ENCODE peak calls at places on chromosomes 4 and X, in eight cellular contexts. One of them, this sample, is unnamed.

GRCh38 chrX:13791145-13791544 is 25.7 kb downstream of the GPM6B start:
- DNase-seq in sciatic nerve: no peak
- DNase-seq in HEK293T: no peak
- DNase-seq in NAMALWA: no peak
- DNase-seq in ELR: no peak
- DNase-seq in stimulated activated CD8-positive, alpha-beta memory T cell treated with anti-CD3 and anti-CD28 coated beads, Interleukin-2, amount 100 ng/mL, for 1 hour: no peak
- DNase-seq in dermis microvascular lymphatic vessel endothelial cell: no peak
- DNase-seq in OCI-LY7: no peak
- DNase-seq in this sample: no peak

GRCh38 chr4:105859233-105859632 is 36.0 kb upstream of the NPNT start:
- DNase-seq in OCI-LY7: no peak
- DNase-seq in stimulated activated CD8-positive, alpha-beta memory T cell treated with anti-CD3 and anti-CD28 coated beads, Interleukin-2, amount 100 ng/mL, for 1 hour: no peak
- DNase-seq in sciatic nerve: no peak
- DNase-seq in ELR: peak; percentile 68
- DNase-seq in dermis microvascular lymphatic vessel endothelial cell: peak; percentile 7
- DNase-seq in NAMALWA: no peak
- DNase-seq in HEK293T: no peak
- DNase-seq in this sample: peak; percentile 55

GRCh38 chr4:8857682-8858187 is 13.9 kb downstream of the HMX1 start:
- DNase-seq in stimulated activated CD8-positive, alpha-beta memory T cell treated with anti-CD3 and anti-CD28 coated beads, Interleukin-2, amount 100 ng/mL, for 1 hour: no peak
- DNase-seq in OCI-LY7: no peak
- DNase-seq in sciatic nerve: no peak
- DNase-seq in dermis microvascular lymphatic vessel endothelial cell: no peak
- DNase-seq in NAMALWA: no peak
- DNase-seq in HEK293T: no peak
- DNase-seq in ELR: no peak
- DNase-seq in this sample: no peak

GRCh38 chr4:138627096-138627495 is 384.9 kb upstream of the SLC7A11 start:
- DNase-seq in sciatic nerve: no peak
- DNase-seq in stimulated activated CD8-positive, alpha-beta memory T cell treated with anti-CD3 and anti-CD28 coated beads, Interleukin-2, amount 100 ng/mL, for 1 hour: no peak
- DNase-seq in NAMALWA: no peak
- DNase-seq in ELR: peak; percentile 56
- DNase-seq in HEK293T: no peak
- DNase-seq in dermis microvascular lymphatic vessel endothelial cell: no peak
- DNase-seq in OCI-LY7: no peak
- DNase-seq in this sample: no peak

GRCh38 chrX:46642145-46642544 is 68.6 kb downstream of the CHST7 start:
- DNase-seq in dermis microvascular lymphatic vessel endothelial cell: peak; percentile 41
- DNase-seq in HEK293T: peak; percentile 35
- DNase-seq in sciatic nerve: no peak
- DNase-seq in OCI-LY7: peak; percentile 24
- DNase-seq in ELR: peak; percentile 50
- DNase-seq in stimulated activated CD8-positive, alpha-beta memory T cell treated with anti-CD3 and anti-CD28 coated beads, Interleukin-2, amount 100 ng/mL, for 1 hour: no peak
- DNase-seq in NAMALWA: peak; percentile 36
- DNase-seq in this sample: peak; percentile 56

GRCh38 chrX:151402719-151403390 is 5.8 kb downstream of the VMA21 start:
- DNase-seq in NAMALWA: no peak
- DNase-seq in sciatic nerve: no peak
- DNase-seq in stimulated activated CD8-positive, alpha-beta memory T cell treated with anti-CD3 and anti-CD28 coated beads, Interleukin-2, amount 100 ng/mL, for 1 hour: no peak
- DNase-seq in HEK293T: no peak
- DNase-seq in OCI-LY7: no peak
- DNase-seq in ELR: no peak
- DNase-seq in dermis microvascular lymphatic vessel endothelial cell: no peak
- DNase-seq in this sample: peak; percentile 54

GRCh38 chrX:13345037-13345436 is 25.2 kb upstream of the ATXN3L start:
- DNase-seq in HEK293T: no peak
- DNase-seq in NAMALWA: peak; percentile 68
- DNase-seq in dermis microvascular lymphatic vessel endothelial cell: no peak
- DNase-seq in stimulated activated CD8-positive, alpha-beta memory T cell treated with anti-CD3 and anti-CD28 coated beads, Interleukin-2, amount 100 ng/mL, for 1 hour: no peak
- DNase-seq in sciatic nerve: no peak
- DNase-seq in OCI-LY7: peak; percentile 72
- DNase-seq in ELR: no peak
- DNase-seq in this sample: no peak

GRCh38 chr4:145177906-145178538 is 2.4 kb downstream of the OTUD4 start:
- DNase-seq in OCI-LY7: peak; percentile 36
- DNase-seq in NAMALWA: peak; percentile 58
- DNase-seq in ELR: peak; percentile 43
- DNase-seq in HEK293T: no peak
- DNase-seq in dermis microvascular lymphatic vessel endothelial cell: peak; percentile 91
- DNase-seq in sciatic nerve: no peak
- DNase-seq in stimulated activated CD8-positive, alpha-beta memory T cell treated with anti-CD3 and anti-CD28 coated beads, Interleukin-2, amount 100 ng/mL, for 1 hour: no peak
- DNase-seq in this sample: peak; percentile 87

GRCh38 chr4:71241467-71242401 is 97.1 kb upstream of the SLC4A4 start:
- DNase-seq in HEK293T: no peak
- DNase-seq in stimulated activated CD8-positive, alpha-beta memory T cell treated with anti-CD3 and anti-CD28 coated beads, Interleukin-2, amount 100 ng/mL, for 1 hour: no peak
- DNase-seq in OCI-LY7: no peak
- DNase-seq in sciatic nerve: no peak
- DNase-seq in ELR: no peak
- DNase-seq in NAMALWA: no peak
- DNase-seq in dermis microvascular lymphatic vessel endothelial cell: no peak
- DNase-seq in this sample: no peak

GRCh38 chr4:125780159-125780558 is 465.4 kb downstream of the FAT4 start:
- DNase-seq in sciatic nerve: no peak
- DNase-seq in OCI-LY7: no peak
- DNase-seq in HEK293T: no peak
- DNase-seq in ELR: no peak
- DNase-seq in dermis microvascular lymphatic vessel endothelial cell: no peak
- DNase-seq in stimulated activated CD8-positive, alpha-beta memory T cell treated with anti-CD3 and anti-CD28 coated beads, Interleukin-2, amount 100 ng/mL, for 1 hour: no peak
- DNase-seq in NAMALWA: no peak
- DNase-seq in this sample: no peak

GRCh38 chr4:112704991-112705845 is 68.3 kb downstream of the LARP7 start:
- DNase-seq in sciatic nerve: peak; percentile 67
- DNase-seq in NAMALWA: no peak
- DNase-seq in stimulated activated CD8-positive, alpha-beta memory T cell treated with anti-CD3 and anti-CD28 coated beads, Interleukin-2, amount 100 ng/mL, for 1 hour: no peak
- DNase-seq in ELR: peak; percentile 68
- DNase-seq in OCI-LY7: no peak
- DNase-seq in dermis microvascular lymphatic vessel endothelial cell: peak; percentile 3
- DNase-seq in HEK293T: peak; percentile 48
- DNase-seq in this sample: peak; percentile 40

GRCh38 chr4:139144161-139144859 is 32.7 kb downstream of the ELF2 start:
- DNase-seq in NAMALWA: no peak
- DNase-seq in ELR: peak; percentile 68
- DNase-seq in sciatic nerve: peak; percentile 64
- DNase-seq in HEK293T: no peak
- DNase-seq in dermis microvascular lymphatic vessel endothelial cell: no peak
- DNase-seq in OCI-LY7: no peak
- DNase-seq in stimulated activated CD8-positive, alpha-beta memory T cell treated with anti-CD3 and anti-CD28 coated beads, Interleukin-2, amount 100 ng/mL, for 1 hour: no peak
- DNase-seq in this sample: no peak

GRCh38 chrX:133783273-133783672 is 202.1 kb downstream of the GPC3 start:
- DNase-seq in NAMALWA: peak; percentile 17
- DNase-seq in HEK293T: no peak
- DNase-seq in sciatic nerve: no peak
- DNase-seq in ELR: no peak
- DNase-seq in OCI-LY7: peak; percentile 51
- DNase-seq in stimulated activated CD8-positive, alpha-beta memory T cell treated with anti-CD3 and anti-CD28 coated beads, Interleukin-2, amount 100 ng/mL, for 1 hour: no peak
- DNase-seq in dermis microvascular lymphatic vessel endothelial cell: no peak
- DNase-seq in this sample: no peak

GRCh38 chr4:144906181-144906895 is 191.7 kb downstream of the ANAPC10 start:
- DNase-seq in dermis microvascular lymphatic vessel endothelial cell: no peak
- DNase-seq in ELR: peak; percentile 38
- DNase-seq in HEK293T: no peak
- DNase-seq in sciatic nerve: no peak
- DNase-seq in OCI-LY7: no peak
- DNase-seq in NAMALWA: no peak
- DNase-seq in stimulated activated CD8-positive, alpha-beta memory T cell treated with anti-CD3 and anti-CD28 coated beads, Interleukin-2, amount 100 ng/mL, for 1 hour: no peak
- DNase-seq in this sample: peak; percentile 59

GRCh38 chr4:1462009-1462767 is 55.9 kb upstream of the NKX1-1 start:
- DNase-seq in HEK293T: no peak
- DNase-seq in dermis microvascular lymphatic vessel endothelial cell: no peak
- DNase-seq in OCI-LY7: no peak
- DNase-seq in stimulated activated CD8-positive, alpha-beta memory T cell treated with anti-CD3 and anti-CD28 coated beads, Interleukin-2, amount 100 ng/mL, for 1 hour: no peak
- DNase-seq in ELR: no peak
- DNase-seq in sciatic nerve: no peak
- DNase-seq in NAMALWA: no peak
- DNase-seq in this sample: no peak

GRCh38 chr4:83440148-83440814 is 15.3 kb downstream of the HELQ start:
- DNase-seq in OCI-LY7: peak; percentile 64
- DNase-seq in HEK293T: no peak
- DNase-seq in sciatic nerve: no peak
- DNase-seq in NAMALWA: peak; percentile 43
- DNase-seq in stimulated activated CD8-positive, alpha-beta memory T cell treated with anti-CD3 and anti-CD28 coated beads, Interleukin-2, amount 100 ng/mL, for 1 hour: no peak
- DNase-seq in ELR: no peak
- DNase-seq in dermis microvascular lymphatic vessel endothelial cell: no peak
- DNase-seq in this sample: no peak

GRCh38 chr4:7118013-7118832 is 50.4 kb upstream of the GRPEL1 start:
- DNase-seq in sciatic nerve: no peak
- DNase-seq in OCI-LY7: no peak
- DNase-seq in NAMALWA: no peak
- DNase-seq in HEK293T: no peak
- DNase-seq in stimulated activated CD8-positive, alpha-beta memory T cell treated with anti-CD3 and anti-CD28 coated beads, Interleukin-2, amount 100 ng/mL, for 1 hour: no peak
- DNase-seq in ELR: no peak
- DNase-seq in dermis microvascular lymphatic vessel endothelial cell: no peak
- DNase-seq in this sample: no peak

GRCh38 chrX:24241822-24242648 is 71.8 kb downstream of the SUPT20HL2 start:
- DNase-seq in dermis microvascular lymphatic vessel endothelial cell: peak; percentile 10
- DNase-seq in NAMALWA: peak; percentile 62
- DNase-seq in sciatic nerve: no peak
- DNase-seq in stimulated activated CD8-positive, alpha-beta memory T cell treated with anti-CD3 and anti-CD28 coated beads, Interleukin-2, amount 100 ng/mL, for 1 hour: no peak
- DNase-seq in OCI-LY7: peak; percentile 62
- DNase-seq in HEK293T: peak; percentile 67
- DNase-seq in ELR: peak; percentile 57
- DNase-seq in this sample: peak; percentile 56

GRCh38 chr4:25760518-25761157 is 102.2 kb downstream of the SEL1L3 start:
- DNase-seq in sciatic nerve: no peak
- DNase-seq in dermis microvascular lymphatic vessel endothelial cell: no peak
- DNase-seq in stimulated activated CD8-positive, alpha-beta memory T cell treated with anti-CD3 and anti-CD28 coated beads, Interleukin-2, amount 100 ng/mL, for 1 hour: no peak
- DNase-seq in HEK293T: no peak
- DNase-seq in ELR: no peak
- DNase-seq in OCI-LY7: no peak
- DNase-seq in NAMALWA: no peak
- DNase-seq in this sample: no peak

GRCh38 chr4:124415206-124415605 is 297.3 kb downstream of the ANKRD50 start:
- DNase-seq in ELR: peak; percentile 56
- DNase-seq in NAMALWA: no peak
- DNase-seq in dermis microvascular lymphatic vessel endothelial cell: no peak
- DNase-seq in OCI-LY7: no peak
- DNase-seq in sciatic nerve: no peak
- DNase-seq in stimulated activated CD8-positive, alpha-beta memory T cell treated with anti-CD3 and anti-CD28 coated beads, Interleukin-2, amount 100 ng/mL, for 1 hour: no peak
- DNase-seq in HEK293T: no peak
- DNase-seq in this sample: no peak

GRCh38 chr4:176306837-176307590 is 12.8 kb upstream of the SPCS3 start:
- DNase-seq in dermis microvascular lymphatic vessel endothelial cell: no peak
- DNase-seq in HEK293T: no peak
- DNase-seq in sciatic nerve: no peak
- DNase-seq in NAMALWA: no peak
- DNase-seq in ELR: no peak
- DNase-seq in stimulated activated CD8-positive, alpha-beta memory T cell treated with anti-CD3 and anti-CD28 coated beads, Interleukin-2, amount 100 ng/mL, for 1 hour: no peak
- DNase-seq in OCI-LY7: no peak
- DNase-seq in this sample: no peak

GRCh38 chrX:126770179-126770578 is 49.4 kb upstream of the PRR32 start:
- DNase-seq in HEK293T: peak; percentile 55
- DNase-seq in NAMALWA: peak; percentile 31
- DNase-seq in sciatic nerve: no peak
- DNase-seq in ELR: no peak
- DNase-seq in OCI-LY7: peak; percentile 3
- DNase-seq in dermis microvascular lymphatic vessel endothelial cell: no peak
- DNase-seq in stimulated activated CD8-positive, alpha-beta memory T cell treated with anti-CD3 and anti-CD28 coated beads, Interleukin-2, amount 100 ng/mL, for 1 hour: no peak
- DNase-seq in this sample: peak; percentile 0

GRCh38 chr4:8609406-8609805 is 16.8 kb downstream of the CPZ start:
- DNase-seq in ELR: no peak
- DNase-seq in sciatic nerve: no peak
- DNase-seq in dermis microvascular lymphatic vessel endothelial cell: no peak
- DNase-seq in OCI-LY7: no peak
- DNase-seq in stimulated activated CD8-positive, alpha-beta memory T cell treated with anti-CD3 and anti-CD28 coated beads, Interleukin-2, amount 100 ng/mL, for 1 hour: no peak
- DNase-seq in HEK293T: no peak
- DNase-seq in NAMALWA: no peak
- DNase-seq in this sample: no peak

GRCh38 chr4:15938182-15938581 is 358 bp downstream of the FGFBP1 start:
- DNase-seq in HEK293T: peak; percentile 30
- DNase-seq in dermis microvascular lymphatic vessel endothelial cell: no peak
- DNase-seq in ELR: peak; percentile 28
- DNase-seq in NAMALWA: no peak
- DNase-seq in OCI-LY7: no peak
- DNase-seq in sciatic nerve: no peak
- DNase-seq in stimulated activated CD8-positive, alpha-beta memory T cell treated with anti-CD3 and anti-CD28 coated beads, Interleukin-2, amount 100 ng/mL, for 1 hour: no peak
- DNase-seq in this sample: no peak

GRCh38 chrX:23736030-23736429 is 7.0 kb downstream of the ACOT9 start:
- DNase-seq in OCI-LY7: no peak
- DNase-seq in NAMALWA: no peak
- DNase-seq in HEK293T: no peak
- DNase-seq in stimulated activated CD8-positive, alpha-beta memory T cell treated with anti-CD3 and anti-CD28 coated beads, Interleukin-2, amount 100 ng/mL, for 1 hour: no peak
- DNase-seq in dermis microvascular lymphatic vessel endothelial cell: no peak
- DNase-seq in ELR: no peak
- DNase-seq in sciatic nerve: no peak
- DNase-seq in this sample: no peak

GRCh38 chrX:40285876-40286275 is 188.1 kb upstream of the BCOR start:
- DNase-seq in ELR: no peak
- DNase-seq in sciatic nerve: no peak
- DNase-seq in NAMALWA: no peak
- DNase-seq in stimulated activated CD8-positive, alpha-beta memory T cell treated with anti-CD3 and anti-CD28 coated beads, Interleukin-2, amount 100 ng/mL, for 1 hour: no peak
- DNase-seq in OCI-LY7: no peak
- DNase-seq in HEK293T: no peak
- DNase-seq in dermis microvascular lymphatic vessel endothelial cell: no peak
- DNase-seq in this sample: no peak

GRCh38 chr4:128649575-128650205 is 159.8 kb upstream of the JADE1 start:
- DNase-seq in HEK293T: no peak
- DNase-seq in OCI-LY7: no peak
- DNase-seq in NAMALWA: no peak
- DNase-seq in stimulated activated CD8-positive, alpha-beta memory T cell treated with anti-CD3 and anti-CD28 coated beads, Interleukin-2, amount 100 ng/mL, for 1 hour: no peak
- DNase-seq in sciatic nerve: no peak
- DNase-seq in dermis microvascular lymphatic vessel endothelial cell: no peak
- DNase-seq in ELR: peak; percentile 60
- DNase-seq in this sample: no peak